ENCODE peak calls at places on chromosomes 13 and 19, in seven cellular contexts. One of them, this sample, is unnamed.

GRCh38 chr13:62119739-62120700 is 704.4 kb upstream of the PCDH20 start:
- DNase-seq in DND-41: no peak
- DNase-seq in uterus: no peak
- DNase-seq in esophagus muscularis mucosa: no peak
- DNase-seq in GM23338: peak
- DNase-seq in mesenchymal stem cell: peak
- DNase-seq in CD8-positive, alpha-beta memory T cell: no peak
- DNase-seq in this sample: peak

GRCh38 chr19:5016268-5016667 is 47.4 kb downstream of the KDM4B start:
- DNase-seq in DND-41: no peak
- DNase-seq in uterus: no peak
- DNase-seq in esophagus muscularis mucosa: no peak
- DNase-seq in GM23338: no peak
- DNase-seq in mesenchymal stem cell: no peak
- DNase-seq in CD8-positive, alpha-beta memory T cell: no peak
- DNase-seq in this sample: no peak

GRCh38 chr13:74036373-74036772 is 97.8 kb downstream of the KLF12 start:
- DNase-seq in DND-41: no peak
- DNase-seq in uterus: no peak
- DNase-seq in esophagus muscularis mucosa: no peak
- DNase-seq in GM23338: peak
- DNase-seq in mesenchymal stem cell: no peak
- DNase-seq in CD8-positive, alpha-beta memory T cell: no peak
- DNase-seq in this sample: no peak

GRCh38 chr19:42334697-42335373 is 9.4 kb downstream of the MEGF8 start:
- DNase-seq in DND-41: no peak
- DNase-seq in uterus: no peak
- DNase-seq in esophagus muscularis mucosa: no peak
- DNase-seq in GM23338: no peak
- DNase-seq in mesenchymal stem cell: no peak
- DNase-seq in CD8-positive, alpha-beta memory T cell: no peak
- DNase-seq in this sample: no peak

GRCh38 chr13:62125451-62125850 is 709.8 kb upstream of the PCDH20 start:
- DNase-seq in DND-41: no peak
- DNase-seq in uterus: no peak
- DNase-seq in esophagus muscularis mucosa: no peak
- DNase-seq in GM23338: no peak
- DNase-seq in mesenchymal stem cell: no peak
- DNase-seq in CD8-positive, alpha-beta memory T cell: no peak
- DNase-seq in this sample: no peak

GRCh38 chr13:23808803-23809202 is 80.4 kb downstream of the MIPEP start:
- DNase-seq in DND-41: no peak
- DNase-seq in uterus: no peak
- DNase-seq in esophagus muscularis mucosa: no peak
- DNase-seq in GM23338: no peak
- DNase-seq in mesenchymal stem cell: no peak
- DNase-seq in CD8-positive, alpha-beta memory T cell: no peak
- DNase-seq in this sample: no peak

GRCh38 chr19:35337081-35337983 is 8.3 kb downstream of the CD22 start:
- DNase-seq in DND-41: no peak
- DNase-seq in uterus: no peak
- DNase-seq in esophagus muscularis mucosa: no peak
- DNase-seq in GM23338: no peak
- DNase-seq in mesenchymal stem cell: no peak
- DNase-seq in CD8-positive, alpha-beta memory T cell: no peak
- DNase-seq in this sample: no peak

GRCh38 chr19:29475469-29475868 is 50.3 kb upstream of the VSTM2B start:
- DNase-seq in DND-41: no peak
- DNase-seq in uterus: no peak
- DNase-seq in esophagus muscularis mucosa: peak
- DNase-seq in GM23338: no peak
- DNase-seq in mesenchymal stem cell: no peak
- DNase-seq in CD8-positive, alpha-beta memory T cell: no peak
- DNase-seq in this sample: no peak

GRCh38 chr19:31171936-31172335 is 177.3 kb downstream of the TSHZ3 start:
- DNase-seq in DND-41: no peak
- DNase-seq in uterus: no peak
- DNase-seq in esophagus muscularis mucosa: peak
- DNase-seq in GM23338: no peak
- DNase-seq in mesenchymal stem cell: no peak
- DNase-seq in CD8-positive, alpha-beta memory T cell: no peak
- DNase-seq in this sample: no peak

GRCh38 chr19:51005248-51005647 is 3.8 kb upstream of the KLK8 start:
- DNase-seq in DND-41: no peak
- DNase-seq in uterus: no peak
- DNase-seq in esophagus muscularis mucosa: no peak
- DNase-seq in GM23338: no peak
- DNase-seq in mesenchymal stem cell: no peak
- DNase-seq in CD8-positive, alpha-beta memory T cell: no peak
- DNase-seq in this sample: no peak

GRCh38 chr13:66322193-66322592 is 907.9 kb downstream of the PCDH9 start:
- DNase-seq in DND-41: no peak
- DNase-seq in uterus: no peak
- DNase-seq in esophagus muscularis mucosa: no peak
- DNase-seq in GM23338: no peak
- DNase-seq in mesenchymal stem cell: no peak
- DNase-seq in CD8-positive, alpha-beta memory T cell: no peak
- DNase-seq in this sample: no peak

GRCh38 chr13:99974939-99975561 is 3.5 kb upstream of the ZIC5 start:
- DNase-seq in DND-41: no peak
- DNase-seq in uterus: peak
- DNase-seq in esophagus muscularis mucosa: no peak
- DNase-seq in GM23338: peak
- DNase-seq in mesenchymal stem cell: no peak
- DNase-seq in CD8-positive, alpha-beta memory T cell: no peak
- DNase-seq in this sample: no peak

GRCh38 chr19:40341601-40342482 is 6.4 kb downstream of the C19orf47 start:
- DNase-seq in DND-41: no peak
- DNase-seq in uterus: no peak
- DNase-seq in esophagus muscularis mucosa: no peak
- DNase-seq in GM23338: no peak
- DNase-seq in mesenchymal stem cell: no peak
- DNase-seq in CD8-positive, alpha-beta memory T cell: no peak
- DNase-seq in this sample: no peak

GRCh38 chr19:28956971-28957370 is 256.0 kb downstream of the UQCRFS1 start:
- DNase-seq in DND-41: no peak
- DNase-seq in uterus: no peak
- DNase-seq in esophagus muscularis mucosa: no peak
- DNase-seq in GM23338: no peak
- DNase-seq in mesenchymal stem cell: no peak
- DNase-seq in CD8-positive, alpha-beta memory T cell: no peak
- DNase-seq in this sample: no peak

GRCh38 chr13:114004416-114005205 is 30.7 kb upstream of the C13orf46 start:
- DNase-seq in DND-41: no peak
- DNase-seq in uterus: no peak
- DNase-seq in esophagus muscularis mucosa: peak
- DNase-seq in GM23338: no peak
- DNase-seq in mesenchymal stem cell: peak
- DNase-seq in CD8-positive, alpha-beta memory T cell: no peak
- DNase-seq in this sample: no peak

GRCh38 chr19:6723108-6723618 is 2.7 kb upstream of the C3 start:
- DNase-seq in DND-41: no peak
- DNase-seq in uterus: peak
- DNase-seq in esophagus muscularis mucosa: peak
- DNase-seq in GM23338: peak
- DNase-seq in mesenchymal stem cell: peak
- DNase-seq in CD8-positive, alpha-beta memory T cell: no peak
- DNase-seq in this sample: no peak

GRCh38 chr19:10112895-10113591 is 1.6 kb downstream of the P2RY11 start:
- DNase-seq in DND-41: peak
- DNase-seq in uterus: no peak
- DNase-seq in esophagus muscularis mucosa: no peak
- DNase-seq in GM23338: peak
- DNase-seq in mesenchymal stem cell: no peak
- DNase-seq in CD8-positive, alpha-beta memory T cell: peak
- DNase-seq in this sample: peak

GRCh38 chr19:5036733-5037681 is 68.1 kb downstream of the KDM4B start:
- DNase-seq in DND-41: no peak
- DNase-seq in uterus: no peak
- DNase-seq in esophagus muscularis mucosa: no peak
- DNase-seq in GM23338: no peak
- DNase-seq in mesenchymal stem cell: no peak
- DNase-seq in CD8-positive, alpha-beta memory T cell: no peak
- DNase-seq in this sample: no peak

GRCh38 chr19:5891938-5892771 is 11.4 kb downstream of the NDUFA11 start:
- DNase-seq in DND-41: no peak
- DNase-seq in uterus: no peak
- DNase-seq in esophagus muscularis mucosa: no peak
- DNase-seq in GM23338: peak
- DNase-seq in mesenchymal stem cell: peak
- DNase-seq in CD8-positive, alpha-beta memory T cell: no peak
- DNase-seq in this sample: peak

GRCh38 chr13:39283062-39283461 is 244.8 kb downstream of the NHLRC3 start:
- DNase-seq in DND-41: no peak
- DNase-seq in uterus: no peak
- DNase-seq in esophagus muscularis mucosa: no peak
- DNase-seq in GM23338: no peak
- DNase-seq in mesenchymal stem cell: no peak
- DNase-seq in CD8-positive, alpha-beta memory T cell: no peak
- DNase-seq in this sample: no peak

GRCh38 chr13:111967572-111968201 is 99.3 kb upstream of the SOX1 start:
- DNase-seq in DND-41: no peak
- DNase-seq in uterus: no peak
- DNase-seq in esophagus muscularis mucosa: no peak
- DNase-seq in GM23338: no peak
- DNase-seq in mesenchymal stem cell: no peak
- DNase-seq in CD8-positive, alpha-beta memory T cell: no peak
- DNase-seq in this sample: no peak

DNA sequence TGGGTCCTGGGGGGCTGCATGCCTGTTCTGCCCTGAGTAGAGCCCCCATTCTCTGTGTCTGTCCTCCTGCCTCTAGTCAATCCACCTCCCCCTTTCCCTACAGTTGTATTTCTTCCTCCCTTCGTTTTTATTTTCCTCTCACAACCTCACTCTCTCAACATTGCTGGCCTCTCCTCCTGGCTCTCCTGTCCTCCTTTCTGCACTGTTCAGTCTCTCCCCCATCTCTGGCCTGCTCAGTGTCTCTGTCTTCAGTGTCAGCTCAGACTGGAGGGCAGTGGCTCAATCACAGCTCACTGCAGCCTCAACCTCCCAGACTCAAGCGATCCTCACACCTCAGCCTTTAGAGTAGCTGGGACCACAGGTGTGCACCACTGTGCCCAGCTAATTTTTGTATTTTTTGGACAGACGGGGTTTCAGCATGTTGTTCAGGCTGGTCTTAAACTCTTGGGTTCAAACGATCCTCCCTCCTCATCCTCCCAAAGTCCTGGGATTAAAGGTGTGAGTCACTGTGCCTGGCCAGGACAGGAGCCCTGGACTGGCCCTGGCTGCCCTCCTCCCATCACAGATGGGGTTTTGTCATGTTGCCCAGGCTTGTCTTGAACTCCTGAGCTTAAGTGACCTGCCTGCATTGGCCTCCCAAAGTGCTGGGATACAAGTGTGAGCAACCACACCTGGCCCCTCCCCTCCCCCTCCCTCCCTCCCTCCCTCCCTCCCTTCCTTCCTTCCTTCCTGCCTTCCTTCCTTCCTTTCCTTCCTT is 32.0 kb upstream of the IGFL1 start:
- DNase-seq in DND-41: no peak
- DNase-seq in uterus: no peak
- DNase-seq in esophagus muscularis mucosa: no peak
- DNase-seq in GM23338: no peak
- DNase-seq in mesenchymal stem cell: no peak
- DNase-seq in CD8-positive, alpha-beta memory T cell: no peak
- DNase-seq in this sample: no peak
- H3K27ac ChIP-seq in DND-41: no peak
- H3K27ac ChIP-seq in uterus: no peak
- H3K27ac ChIP-seq in esophagus muscularis mucosa: no peak
- H3K27ac ChIP-seq in GM23338: no peak
- H3K27ac ChIP-seq in mesenchymal stem cell: no peak
- H3K27ac ChIP-seq in CD8-positive, alpha-beta memory T cell: no peak
- H3K27ac ChIP-seq in this sample: no peak

GRCh38 chr19:728011-728410 is 19.3 kb downstream of the PALM start:
- DNase-seq in DND-41: no peak
- DNase-seq in uterus: peak
- DNase-seq in esophagus muscularis mucosa: no peak
- DNase-seq in GM23338: no peak
- DNase-seq in mesenchymal stem cell: no peak
- DNase-seq in CD8-positive, alpha-beta memory T cell: no peak
- DNase-seq in this sample: no peak
- H3K27ac ChIP-seq in DND-41: no peak
- H3K27ac ChIP-seq in uterus: peak
- H3K27ac ChIP-seq in esophagus muscularis mucosa: peak
- H3K27ac ChIP-seq in GM23338: no peak
- H3K27ac ChIP-seq in mesenchymal stem cell: no peak
- H3K27ac ChIP-seq in CD8-positive, alpha-beta memory T cell: no peak
- H3K27ac ChIP-seq in this sample: no peak

GRCh38 chr13:92224052-92224821 is 825.8 kb downstream of the GPC5 start:
- DNase-seq in DND-41: no peak
- DNase-seq in uterus: no peak
- DNase-seq in esophagus muscularis mucosa: no peak
- DNase-seq in GM23338: no peak
- DNase-seq in mesenchymal stem cell: peak
- DNase-seq in CD8-positive, alpha-beta memory T cell: no peak
- DNase-seq in this sample: no peak
- H3K27ac ChIP-seq in DND-41: no peak
- H3K27ac ChIP-seq in uterus: peak
- H3K27ac ChIP-seq in esophagus muscularis mucosa: no peak
- H3K27ac ChIP-seq in GM23338: no peak
- H3K27ac ChIP-seq in mesenchymal stem cell: peak
- H3K27ac ChIP-seq in CD8-positive, alpha-beta memory T cell: no peak
- H3K27ac ChIP-seq in this sample: no peak

GRCh38 chr19:2289714-2290435 is 7.9 kb upstream of the PEAK3 start:
- DNase-seq in DND-41: peak
- DNase-seq in uterus: no peak
- DNase-seq in esophagus muscularis mucosa: no peak
- DNase-seq in GM23338: peak
- DNase-seq in mesenchymal stem cell: no peak
- DNase-seq in CD8-positive, alpha-beta memory T cell: peak
- DNase-seq in this sample: peak
- H3K27ac ChIP-seq in DND-41: no peak
- H3K27ac ChIP-seq in uterus: no peak
- H3K27ac ChIP-seq in esophagus muscularis mucosa: no peak
- H3K27ac ChIP-seq in GM23338: no peak
- H3K27ac ChIP-seq in mesenchymal stem cell: no peak
- H3K27ac ChIP-seq in CD8-positive, alpha-beta memory T cell: peak
- H3K27ac ChIP-seq in this sample: peak

GRCh38 chr19:45117167-45117594 is 24.2 kb downstream of the PPP1R37 start:
- DNase-seq in DND-41: peak
- DNase-seq in uterus: no peak
- DNase-seq in esophagus muscularis mucosa: no peak
- DNase-seq in GM23338: no peak
- DNase-seq in mesenchymal stem cell: peak
- DNase-seq in CD8-positive, alpha-beta memory T cell: peak
- DNase-seq in this sample: peak
- H3K27ac ChIP-seq in DND-41: peak
- H3K27ac ChIP-seq in uterus: no peak
- H3K27ac ChIP-seq in esophagus muscularis mucosa: no peak
- H3K27ac ChIP-seq in GM23338: no peak
- H3K27ac ChIP-seq in mesenchymal stem cell: no peak
- H3K27ac ChIP-seq in CD8-positive, alpha-beta memory T cell: no peak
- H3K27ac ChIP-seq in this sample: peak

GRCh38 chr13:97742084-97742483 is 211.4 kb upstream of the IPO5 start:
- DNase-seq in DND-41: no peak
- DNase-seq in uterus: no peak
- DNase-seq in esophagus muscularis mucosa: peak
- DNase-seq in GM23338: no peak
- DNase-seq in mesenchymal stem cell: no peak
- DNase-seq in CD8-positive, alpha-beta memory T cell: no peak
- DNase-seq in this sample: no peak
- H3K27ac ChIP-seq in DND-41: no peak
- H3K27ac ChIP-seq in uterus: no peak
- H3K27ac ChIP-seq in esophagus muscularis mucosa: no peak
- H3K27ac ChIP-seq in GM23338: no peak
- H3K27ac ChIP-seq in mesenchymal stem cell: no peak
- H3K27ac ChIP-seq in CD8-positive, alpha-beta memory T cell: no peak
- H3K27ac ChIP-seq in this sample: no peak